ENCODE peak calls at places on chromosome 13, in four cellular contexts. B is esophagus squamous epithelium; S is endodermal cell; F is CD4-positive, alpha-beta T cell. I is an unnamed sample.

GRCh38 chr13:105990256-105990958 is 545.1 kb downstream of the EFNB2 start:
- DNase-seq in F (no peak), B (no peak), S (no peak), I (no peak)

GRCh38 chr13:43087960-43088580 is 64.7 kb downstream of the DNAJC15 start:
- DNase-seq in S (no peak), F (no peak), B (no peak), I (no peak)

GRCh38 chr13:36088001-36088400 is 43.2 kb downstream of the DCLK1 start:
- DNase-seq in S (no peak), F (no peak), B (no peak), I (no peak)

GRCh38 chr13:97879646-97880297 is 73.7 kb upstream of the IPO5 start:
- DNase-seq in B (no peak), S (no peak), F (no peak), I (no peak)

GRCh38 chr13:66477816-66478215 is 752.3 kb downstream of the PCDH9 start:
- DNase-seq in F (no peak), B (no peak), S (no peak), I (no peak)

GRCh38 chr13:109396266-109396665 is 390.1 kb downstream of the IRS2 start:
- DNase-seq in B (no peak), S (no peak), F (no peak), I (no peak)

GRCh38 chr13:64274481-64275217 is 2859.0 kb upstream of the PCDH20 start:
- DNase-seq in F (no peak), S (no peak), B (no peak), I (no peak)

GRCh38 chr13:41827507-41828213 is 133.2 kb downstream of the VWA8 start:
- DNase-seq in F (no peak), S (no peak), B (no peak), I (no peak)

GRCh38 chr13:47216176-47216822 is 319.4 kb upstream of the HTR2A start:
- DNase-seq in F (no peak), S (no peak), B (no peak), I (no peak)

GRCh38 chr13:65631078-65631477 is 1599.1 kb downstream of the PCDH9 start:
- DNase-seq in S (no peak), F (no peak), B (no peak), I (no peak)

GRCh38 chr13:81683526-81683925 is 1342.6 kb upstream of the SPRY2 start:
- DNase-seq in F (no peak), B (no peak), S (no peak), I (no peak)

GRCh38 chr13:24540236-24541126 is 27.9 kb upstream of the PARP4 start:
- DNase-seq in F (no peak), B (no peak), S (peak), I (peak)

GRCh38 chr13:48233097-48233885 is at the start of gene ITM2B:
- DNase-seq in S (no peak), F (peak), B (peak), I (peak)

GRCh38 chr13:42047561-42048322 is 706 bp upstream of the DGKH start:
- DNase-seq in B (no peak), S (peak), F (no peak), I (peak)

GRCh38 chr13:106052200-106052767 is 483.2 kb downstream of the EFNB2 start:
- DNase-seq in F (no peak), S (no peak), B (no peak), I (no peak)

GRCh38 chr13:95624020-95624419 is 20.5 kb downstream of the DZIP1 start:
- DNase-seq in F (no peak), B (no peak), S (peak), I (no peak)

GRCh38 chr13:101149735-101150380 is 266.4 kb downstream of the NALCN start:
- DNase-seq in B (no peak), S (peak), F (no peak), I (peak)

GRCh38 chr13:72782717-72783116 is 784 bp downstream of the PIBF1 start:
- DNase-seq in F (no peak), S (no peak), B (no peak), I (no peak)

GRCh38 chr13:87887459-87888123 is 216.4 kb downstream of the SLITRK5 start:
- DNase-seq in S (no peak), B (no peak), F (no peak), I (peak)

GRCh38 chr13:88068316-88068715 is 397.1 kb downstream of the SLITRK5 start:
- DNase-seq in B (no peak), F (no peak), S (no peak), I (no peak)

GRCh38 chr13:41130356-41130755 is 2.2 kb downstream of the KBTBD6 start:
- DNase-seq in B (no peak), F (no peak), S (no peak), I (no peak)

GRCh38 chr13:91398413-91399188 is at the start of gene GPC5:
- DNase-seq in B (no peak), S (peak), F (peak), I (peak)

GRCh38 chr13:50526771-50527567 is 316.5 kb downstream of the DLEU7 start:
- DNase-seq in B (no peak), F (no peak), S (no peak), I (no peak)

GRCh38 chr13:83498486-83499190 is 383.6 kb downstream of the SLITRK1 start:
- DNase-seq in B (no peak), S (no peak), F (no peak), I (no peak)

GRCh38 chr13:113245858-113246791 is 36.7 kb downstream of the CUL4A start:
- DNase-seq in B (no peak), S (no peak), F (no peak), I (peak)

GRCh38 chr13:21458816-21459701 is at the start of gene ZDHHC20:
- DNase-seq in B (peak), S (peak), F (peak), I (peak)

GRCh38 chr13:24112791-24113190 is 47.7 kb upstream of the SPATA13 start:
- DNase-seq in F (no peak), S (no peak), B (no peak), I (no peak)

GRCh38 chr13:49836516-49836915 is 44.0 kb upstream of the KPNA3 start:
- DNase-seq in S (peak), F (no peak), B (no peak), I (peak)

GRCh38 chr13:97122381-97122996 is 99.6 kb upstream of the MBNL2 start:
- DNase-seq in F (no peak), S (no peak), B (no peak), I (no peak)

GRCh38 chr13:105545811-105546210 is 989.7 kb downstream of the EFNB2 start:
- DNase-seq in F (no peak), S (no peak), B (no peak), I (no peak)

GRCh38 chr13:112840472-112841302 is 128.3 kb upstream of the MCF2L start:
- DNase-seq in B (no peak), S (no peak), F (no peak), I (no peak)

GRCh38 chr13:112342841-112343361 is 33.3 kb upstream of the SPACA7 start:
- DNase-seq in S (no peak), B (no peak), F (no peak), I (no peak)

GRCh38 chr13:41909524-41909923 is 51.4 kb downstream of the VWA8 start:
- DNase-seq in S (no peak), F (no peak), B (no peak), I (no peak)

GRCh38 chr13:111303559-111303958 is 16.9 kb upstream of the TEX29 start:
- DNase-seq in B (no peak), S (peak), F (no peak), I (no peak)

GRCh38 chr13:111304041-111304544 is 16.3 kb upstream of the TEX29 start:
- DNase-seq in F (no peak), S (no peak), B (no peak), I (no peak)

GRCh38 chr13:111302045-111302722 is 18.3 kb upstream of the TEX29 start:
- DNase-seq in B (no peak), S (no peak), F (no peak), I (no peak)

DNA sequence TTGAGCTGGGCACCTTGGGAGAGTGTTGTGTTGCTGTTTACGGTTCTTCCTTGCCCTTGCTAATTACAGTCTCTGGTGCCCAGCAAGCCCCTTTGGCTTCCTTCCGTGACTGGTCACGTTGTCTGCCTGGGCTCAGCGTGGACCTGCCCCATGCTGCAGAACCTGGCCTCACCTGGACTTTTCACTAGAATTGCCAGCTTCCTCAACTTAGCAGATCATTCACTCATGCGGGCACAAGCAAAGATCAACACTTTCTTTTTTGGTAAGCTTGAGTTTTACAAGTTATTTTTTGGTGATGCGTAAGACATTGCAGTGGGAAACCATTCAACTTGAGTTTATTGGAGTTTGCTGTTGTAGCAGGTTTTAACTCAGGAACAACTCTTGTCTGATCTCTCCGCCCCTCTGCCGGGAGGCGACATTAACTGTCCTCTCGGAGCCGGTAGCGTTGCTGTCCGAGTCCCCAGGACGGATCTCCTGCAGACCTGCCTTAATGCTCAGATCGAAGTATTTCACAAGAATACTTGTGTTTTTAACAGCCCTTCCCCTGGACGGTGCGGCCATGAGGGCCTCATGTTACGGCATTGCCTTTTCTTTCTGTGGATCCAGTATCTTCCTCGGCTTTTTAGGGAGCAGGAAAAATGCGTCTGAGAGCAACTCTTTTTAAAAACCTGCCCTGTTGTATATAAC is 15.7 kb upstream of the TEX29 start:
- DNase-seq in S (no peak), F (no peak), B (no peak), I (no peak)
- H3K27ac ChIP-seq in S (no peak), F (no peak), B (no peak), I (no peak)

GRCh38 chr13:86563308-86563707 is 764.1 kb upstream of the SLITRK6 start:
- DNase-seq in B (no peak), S (no peak), F (no peak), I (no peak)

GRCh38 chr13:86569974-86570373 is 770.8 kb upstream of the SLITRK6 start:
- DNase-seq in S (no peak), F (no peak), B (no peak), I (no peak)

GRCh38 chr13:86562876-86563275 is 763.7 kb upstream of the SLITRK6 start:
- DNase-seq in F (no peak), S (no peak), B (no peak), I (no peak)

GRCh38 chr13:86569119-86569518 is 769.9 kb upstream of the SLITRK6 start:
- DNase-seq in B (no peak), F (no peak), S (no peak), I (no peak)

GRCh38 chr13:86567119-86567518 is 767.9 kb upstream of the SLITRK6 start:
- DNase-seq in S (peak), F (no peak), B (no peak), I (no peak)
- TF ChIP-seq CTCF in S (peak), F (no peak), B (no peak), I (no peak)

GRCh38 chr13:44690376-44690775 is 114.2 kb upstream of the TSC22D1 start:
- DNase-seq in B (no peak), S (no peak), F (no peak), I (no peak)

GRCh38 chr13:44680746-44681355 is 104.7 kb upstream of the TSC22D1 start:
- DNase-seq in S (no peak), F (no peak), B (no peak), I (no peak)

GRCh38 chr13:44688652-44689051 is 112.5 kb upstream of the TSC22D1 start:
- DNase-seq in B (no peak), S (no peak), F (no peak), I (no peak)

GRCh38 chr13:44686478-44687071 is 110.4 kb upstream of the TSC22D1 start:
- DNase-seq in F (no peak), S (no peak), B (no peak), I (no peak)

DNA sequence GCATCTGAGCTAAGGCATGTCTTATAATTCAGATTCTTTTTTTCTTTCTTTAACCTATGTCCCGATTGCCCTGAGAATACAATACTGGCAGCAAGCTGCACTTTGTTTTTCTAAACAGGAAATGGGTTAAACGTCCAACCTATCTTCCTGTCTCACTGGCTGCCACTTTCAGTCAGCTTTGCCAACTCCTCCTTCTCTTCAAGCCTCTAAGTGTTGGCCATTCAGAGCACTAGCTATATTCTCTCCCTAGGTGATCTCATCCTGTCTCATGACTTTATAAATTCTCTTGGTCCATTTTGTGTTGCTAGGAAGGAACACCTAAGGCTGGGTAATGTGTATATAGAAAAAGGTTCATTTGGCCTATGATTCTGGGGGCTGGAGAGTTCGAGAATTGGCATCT is 109.5 kb upstream of the TSC22D1 start:
- DNase-seq in F (no peak), B (no peak), S (no peak), I (no peak)
- H3K27ac ChIP-seq in F (no peak), B (no peak), S (no peak), I (no peak)

GRCh38 chr13:57624565-57625435 is 6.7 kb upstream of the PCDH17 start:
- DNase-seq in B (no peak), F (no peak), S (peak), I (no peak)
- TF ChIP-seq CTCF in B (peak), F (peak), S (peak), I (peak)

DNA sequence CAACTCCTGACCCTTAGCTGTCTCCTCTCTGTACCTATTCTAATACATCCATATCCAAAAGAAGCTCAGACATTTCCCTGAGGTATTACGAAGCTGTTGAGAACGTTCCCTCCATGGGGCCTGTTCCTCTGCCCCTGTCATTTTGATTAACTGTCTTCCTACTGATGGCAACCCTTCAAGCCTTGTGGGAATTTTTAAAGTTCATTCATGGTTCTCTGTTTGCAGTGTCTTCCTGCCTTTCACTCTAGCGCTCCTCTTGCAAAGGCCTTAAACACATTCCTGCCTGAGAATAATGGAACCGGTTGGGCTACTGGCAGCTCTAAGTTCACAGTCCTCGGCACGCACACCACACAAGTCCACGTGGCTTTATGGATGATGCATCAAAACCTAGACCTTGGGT is 66.1 kb downstream of the LHFPL6 start:
- DNase-seq in S (no peak), B (no peak), F (no peak), I (no peak)
- H3K27ac ChIP-seq in S (peak), B (no peak), F (no peak), I (no peak)

GRCh38 chr13:26946675-26947342 is 186.2 kb upstream of the GPR12 start:
- DNase-seq in S (no peak), F (no peak), B (no peak), I (no peak)

GRCh38 chr13:26950968-26951367 is 190.4 kb upstream of the GPR12 start:
- DNase-seq in S (no peak), B (no peak), F (no peak), I (no peak)

GRCh38 chr13:26949701-26950345 is 189.2 kb upstream of the GPR12 start:
- DNase-seq in F (no peak), S (no peak), B (no peak), I (peak)

GRCh38 chr13:26950546-26950945 is 190.0 kb upstream of the GPR12 start:
- DNase-seq in S (no peak), B (no peak), F (no peak), I (no peak)

DNA sequence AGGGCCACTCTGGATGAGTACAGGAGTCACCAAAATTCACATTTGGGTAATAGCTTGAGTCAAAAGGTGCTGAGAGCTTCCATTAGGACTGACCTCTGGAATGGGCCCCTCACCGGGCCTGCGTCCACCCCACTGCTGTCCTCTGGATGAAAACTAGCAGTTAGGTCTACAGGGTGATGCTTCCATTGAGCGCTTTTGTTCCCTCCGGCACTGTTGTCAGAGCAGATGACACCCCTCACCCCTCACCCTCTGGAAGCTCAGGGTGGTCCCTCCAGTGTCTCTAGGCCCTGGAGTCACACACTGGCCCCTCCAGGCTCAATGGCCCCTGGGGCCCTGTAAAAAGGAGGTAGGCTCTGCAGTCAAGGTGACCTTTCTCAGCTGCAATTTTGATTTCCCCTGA is 187.8 kb upstream of the GPR12 start:
- DNase-seq in S (no peak), F (no peak), B (no peak), I (no peak)
- TF ChIP-seq CTCF in S (no peak), F (no peak), B (no peak), I (no peak)

GRCh38 chr13:99980201-99981114 is 1.1 kb upstream of the ZIC2 start:
- DNase-seq in S (peak), F (peak), B (no peak), I (peak)
- H3K27ac ChIP-seq in S (peak), F (no peak), B (peak), I (peak)

GRCh38 chr13:80029170-80029569 is 311.8 kb downstream of the SPRY2 start:
- DNase-seq in S (no peak), F (no peak), B (no peak), I (no peak)

GRCh38 chr13:80035096-80035495 is 305.8 kb downstream of the SPRY2 start:
- DNase-seq in B (no peak), F (no peak), S (no peak), I (no peak)

GRCh38 chr13:80033286-80033685 is 307.6 kb downstream of the SPRY2 start:
- DNase-seq in S (no peak), F (no peak), B (no peak), I (no peak)

DNA sequence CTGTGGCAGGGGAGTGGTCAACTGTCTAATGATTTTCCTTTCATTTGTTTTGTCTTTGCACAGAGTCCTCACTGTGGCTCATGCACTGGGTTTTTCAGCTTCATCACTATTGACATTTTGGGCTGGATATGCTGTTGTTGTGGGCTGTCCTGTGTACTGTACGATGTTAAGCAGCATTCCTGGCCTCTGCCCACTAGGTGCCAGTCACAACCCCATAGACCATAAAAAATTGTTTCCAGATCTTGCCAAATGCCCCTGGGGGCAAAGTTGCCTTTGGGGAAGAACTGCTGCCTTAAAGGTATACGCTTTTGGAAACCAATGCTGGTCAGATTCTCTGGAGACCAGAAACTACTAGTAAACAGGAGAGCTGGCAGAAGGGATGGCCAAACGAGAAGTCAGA is 310.4 kb downstream of the SPRY2 start:
- DNase-seq in S (peak), F (no peak), B (no peak), I (no peak)
- TF ChIP-seq CTCF in S (peak), F (no peak), B (peak), I (no peak)